ENCODE peak calls at places on chromosomes 13 and 19, in eight cellular contexts. One of them, this sample, is unnamed.

GRCh38 chr19:50255115-50255514 is 51.7 kb downstream of the MYH14 start:
- DNase-seq in HT-29: no peak
- DNase-seq in fibroblast of the conjunctiva: no peak
- DNase-seq in stimulated activated CD4-positive, alpha-beta T cell treated with anti-CD3 and anti-CD28 coated beads, Interleukin-2, amount 100 ng/mL, for 24 hours: no peak
- DNase-seq in cardiac muscle cell: no peak
- DNase-seq in NCI-H460: no peak
- DNase-seq in nephron progenitor cell: no peak
- DNase-seq in GM12892: no peak
- DNase-seq in this sample: peak

GRCh38 chr19:32830231-32831014 is 39.1 kb downstream of the SLC7A9 start:
- DNase-seq in HT-29: no peak
- DNase-seq in fibroblast of the conjunctiva: no peak
- DNase-seq in stimulated activated CD4-positive, alpha-beta T cell treated with anti-CD3 and anti-CD28 coated beads, Interleukin-2, amount 100 ng/mL, for 24 hours: no peak
- DNase-seq in cardiac muscle cell: no peak
- DNase-seq in NCI-H460: no peak
- DNase-seq in nephron progenitor cell: no peak
- DNase-seq in GM12892: no peak
- DNase-seq in this sample: no peak

GRCh38 chr19:42577016-42577415 is 17.7 kb downstream of the CEACAM8 start:
- DNase-seq in HT-29: peak
- DNase-seq in fibroblast of the conjunctiva: no peak
- DNase-seq in stimulated activated CD4-positive, alpha-beta T cell treated with anti-CD3 and anti-CD28 coated beads, Interleukin-2, amount 100 ng/mL, for 24 hours: no peak
- DNase-seq in cardiac muscle cell: no peak
- DNase-seq in NCI-H460: no peak
- DNase-seq in nephron progenitor cell: no peak
- DNase-seq in GM12892: no peak
- DNase-seq in this sample: no peak

GRCh38 chr13:23889598-23890224 is 511 bp upstream of the MIPEP start:
- DNase-seq in HT-29: peak
- DNase-seq in fibroblast of the conjunctiva: no peak
- DNase-seq in stimulated activated CD4-positive, alpha-beta T cell treated with anti-CD3 and anti-CD28 coated beads, Interleukin-2, amount 100 ng/mL, for 24 hours: no peak
- DNase-seq in cardiac muscle cell: peak
- DNase-seq in NCI-H460: no peak
- DNase-seq in nephron progenitor cell: no peak
- DNase-seq in GM12892: no peak
- DNase-seq in this sample: no peak

GRCh38 chr13:100673831-100674362 is 698 bp downstream of the TMTC4 start:
- DNase-seq in HT-29: peak
- DNase-seq in fibroblast of the conjunctiva: peak
- DNase-seq in stimulated activated CD4-positive, alpha-beta T cell treated with anti-CD3 and anti-CD28 coated beads, Interleukin-2, amount 100 ng/mL, for 24 hours: peak
- DNase-seq in cardiac muscle cell: no peak
- DNase-seq in NCI-H460: peak
- DNase-seq in nephron progenitor cell: no peak
- DNase-seq in GM12892: peak
- DNase-seq in this sample: peak

GRCh38 chr19:27794444-27795042 is 1418.4 kb downstream of the UQCRFS1 start:
- DNase-seq in HT-29: no peak
- DNase-seq in fibroblast of the conjunctiva: no peak
- DNase-seq in stimulated activated CD4-positive, alpha-beta T cell treated with anti-CD3 and anti-CD28 coated beads, Interleukin-2, amount 100 ng/mL, for 24 hours: no peak
- DNase-seq in cardiac muscle cell: peak
- DNase-seq in NCI-H460: no peak
- DNase-seq in nephron progenitor cell: peak
- DNase-seq in GM12892: no peak
- DNase-seq in this sample: peak

GRCh38 chr19:33823341-33823740 is 26.7 kb downstream of the KCTD15 start:
- DNase-seq in HT-29: no peak
- DNase-seq in fibroblast of the conjunctiva: no peak
- DNase-seq in stimulated activated CD4-positive, alpha-beta T cell treated with anti-CD3 and anti-CD28 coated beads, Interleukin-2, amount 100 ng/mL, for 24 hours: no peak
- DNase-seq in cardiac muscle cell: no peak
- DNase-seq in NCI-H460: no peak
- DNase-seq in nephron progenitor cell: no peak
- DNase-seq in GM12892: no peak
- DNase-seq in this sample: no peak

GRCh38 chr19:8307400-8307964 is 676 bp downstream of the CD320 start:
- DNase-seq in HT-29: no peak
- DNase-seq in fibroblast of the conjunctiva: no peak
- DNase-seq in stimulated activated CD4-positive, alpha-beta T cell treated with anti-CD3 and anti-CD28 coated beads, Interleukin-2, amount 100 ng/mL, for 24 hours: peak
- DNase-seq in cardiac muscle cell: no peak
- DNase-seq in NCI-H460: no peak
- DNase-seq in nephron progenitor cell: no peak
- DNase-seq in GM12892: no peak
- DNase-seq in this sample: no peak

GRCh38 chr13:23570931-23571330 is 719 bp downstream of the TNFRSF19 start:
- DNase-seq in HT-29: no peak
- DNase-seq in fibroblast of the conjunctiva: no peak
- DNase-seq in stimulated activated CD4-positive, alpha-beta T cell treated with anti-CD3 and anti-CD28 coated beads, Interleukin-2, amount 100 ng/mL, for 24 hours: no peak
- DNase-seq in cardiac muscle cell: no peak
- DNase-seq in NCI-H460: no peak
- DNase-seq in nephron progenitor cell: no peak
- DNase-seq in GM12892: no peak
- DNase-seq in this sample: no peak

This sample was measured in germinal center.